ENCODE peak calls at places on chromosomes 5 and 9, in five cellular contexts. V is brain microvascular endothelial cell, I is PC-9, W is lung, X is transverse colon. P is an unnamed sample.

GRCh38 chr5:65623482-65623881 is 651 bp downstream of the TRIM23 start:
- DNase-seq in V (no peak), I (no peak), W (no peak), X (no peak), P (peak; percentile 18)

GRCh38 chr9:114382951-114383865 is 4.6 kb downstream of the AKNA start:
- DNase-seq in V (peak; percentile 31), I (no peak), W (no peak), X (peak; percentile 48), P (no peak)

GRCh38 chr5:635321-636055 is 23.3 kb downstream of the CEP72 start:
- DNase-seq in V (no peak), I (no peak), W (no peak), X (no peak), P (peak; percentile 7)

GRCh38 chr5:96275051-96275450 is 158.0 kb downstream of the PCSK1 start:
- DNase-seq in V (no peak), I (no peak), W (no peak), X (no peak), P (no peak)

GRCh38 chr5:174052636-174053035 is 7.1 kb downstream of the NSG2 start:
- DNase-seq in V (no peak), I (no peak), W (no peak), X (no peak), P (no peak)

GRCh38 chr9:27195191-27195590 is 86.2 kb downstream of the TEK start:
- DNase-seq in V (no peak), I (no peak), W (no peak), X (no peak), P (no peak)

GRCh38 chr9:16316406-16316805 is 554.1 kb downstream of the BNC2 start:
- DNase-seq in V (no peak), I (no peak), W (no peak), X (no peak), P (no peak)

GRCh38 chr9:134186471-134187109 is 22.2 kb upstream of the RNU6ATAC start:
- DNase-seq in V (no peak), I (no peak), W (no peak), X (peak; percentile 14), P (no peak)

GRCh38 chr5:1493413-1493812 is 30.3 kb downstream of the LPCAT1 start:
- DNase-seq in V (no peak), I (no peak), W (no peak), X (no peak), P (no peak)

GRCh38 chr9:26471271-26471670 is 421.3 kb downstream of the CAAP1 start:
- DNase-seq in V (no peak), I (no peak), W (no peak), X (no peak), P (no peak)

GRCh38 chr9:127796899-127797370 is 5.7 kb upstream of the FPGS start:
- DNase-seq in V (no peak), I (no peak), W (no peak), X (no peak), P (no peak)

GRCh38 chr5:67425514-67425913 is 228.9 kb upstream of the CD180 start:
- DNase-seq in V (no peak), I (no peak), W (no peak), X (no peak), P (no peak)

GRCh38 chr9:113246928-113247327 is 25.6 kb downstream of the SLC31A1 start:
- DNase-seq in V (no peak), I (no peak), W (no peak), X (no peak), P (no peak)

GRCh38 chr5:163730206-163730782 is 224.9 kb downstream of the MAT2B start:
- DNase-seq in V (no peak), I (no peak), W (peak; percentile 53), X (peak; percentile 38), P (peak; percentile 47)

GRCh38 chr5:129906177-129906887 is 2.1 kb downstream of the CHSY3 start:
- DNase-seq in V (peak; percentile 40), I (peak; percentile 8), W (no peak), X (peak; percentile 9), P (peak; percentile 29)

GRCh38 chr5:29162297-29162696 is 2031.2 kb upstream of the CDH6 start:
- DNase-seq in V (no peak), I (no peak), W (no peak), X (no peak), P (no peak)

GRCh38 chr5:154284433-154284832 is 93.9 kb downstream of the GALNT10 start:
- DNase-seq in V (no peak), I (no peak), W (no peak), X (no peak), P (no peak)

DNA sequence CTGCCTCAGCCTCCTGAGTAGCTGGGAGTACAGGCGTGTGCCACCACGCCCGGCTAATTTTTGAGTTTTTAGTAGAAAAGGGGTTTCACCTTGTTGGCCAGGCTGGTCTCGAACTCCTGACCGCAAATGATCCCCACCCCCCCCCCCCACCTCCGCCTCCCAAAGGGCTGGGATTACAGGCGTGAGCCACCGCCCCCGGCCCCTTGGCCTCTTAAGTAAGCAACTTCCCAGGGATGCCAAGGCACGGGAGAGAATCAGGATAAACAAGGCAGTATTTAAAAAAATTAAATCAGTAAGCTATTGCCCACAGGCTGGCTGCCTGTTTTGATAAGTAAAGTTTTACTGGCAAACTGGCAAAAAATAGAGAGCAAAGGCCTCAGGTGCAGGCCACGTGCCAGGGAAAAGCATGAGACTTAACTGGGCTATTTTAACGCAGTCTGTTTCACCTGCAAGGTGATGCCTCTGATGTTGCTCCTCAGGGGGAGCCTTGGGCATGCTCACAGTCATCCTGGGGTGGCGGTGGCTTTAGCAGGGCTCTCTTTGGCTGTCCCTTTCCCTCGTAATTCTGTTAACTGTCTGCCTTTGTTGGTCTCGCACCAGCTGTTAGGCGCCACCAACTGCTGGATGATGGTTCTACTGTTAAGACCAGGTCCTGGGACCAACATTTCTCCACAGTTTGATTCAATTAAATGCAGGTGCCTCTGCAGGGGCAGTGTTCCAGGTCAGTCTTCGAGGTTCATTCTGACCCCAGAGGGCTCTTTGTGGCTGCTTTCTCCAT is 19.4 kb upstream of the RNF130 start:
- DNase-seq in V (peak; percentile 36), I (peak; percentile 55), W (no peak), X (peak; percentile 41), P (peak; percentile 57)
- TF ChIP-seq CTCF in V (peak; percentile 53), I (no peak), W (no peak), X (peak; percentile 33), P (no peak)

DNA sequence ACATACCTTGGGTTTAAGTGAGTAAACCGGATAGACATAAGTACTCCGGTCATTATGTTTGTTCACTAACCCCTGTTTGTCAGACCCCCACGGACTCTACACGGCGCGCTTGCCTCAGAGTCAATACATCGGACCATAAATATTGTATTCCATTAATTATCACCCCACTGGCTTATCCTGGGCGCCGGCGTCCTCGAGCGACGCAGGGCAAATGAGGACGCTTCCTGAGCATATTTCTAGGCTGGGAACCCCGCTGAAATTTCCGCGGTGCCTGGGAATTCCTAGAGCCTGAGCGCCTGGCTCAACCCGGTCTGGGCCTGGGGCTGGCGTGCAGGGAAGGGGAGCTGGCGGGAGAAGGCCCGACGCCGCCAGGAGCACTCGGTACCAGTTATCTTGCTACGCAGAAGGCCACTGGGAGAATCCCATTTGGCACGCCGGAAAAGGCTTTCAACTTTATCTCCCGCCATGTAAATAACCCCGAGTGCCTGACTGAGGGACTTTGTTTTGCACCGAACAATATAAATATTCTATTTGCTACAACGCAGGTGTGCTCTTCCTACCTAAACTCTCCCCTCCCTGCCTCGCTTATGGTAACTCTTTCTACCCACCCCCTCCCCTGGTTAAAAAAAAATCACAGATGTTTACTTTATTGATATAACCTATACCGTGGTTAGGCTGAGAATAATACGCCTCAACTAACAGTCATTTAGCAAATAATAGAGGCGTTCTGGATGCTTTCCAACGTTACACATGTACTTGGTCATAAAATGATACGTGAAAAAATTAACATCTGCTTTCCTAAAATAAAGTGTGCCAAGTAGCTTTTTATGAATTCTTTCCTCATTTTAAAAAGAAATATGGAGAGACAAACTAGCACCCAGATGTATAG is 19.5 kb downstream of the NR2F1 start:
- DNase-seq in V (no peak), I (no peak), W (no peak), X (no peak), P (no peak)
- H3K4me3 ChIP-seq in V (peak overlapping the region; percentile 46), I (no peak overlapping the region), W (no peak overlapping the region), X (no peak overlapping the region), P (no peak overlapping the region)

GRCh38 chr5:81301221-81302015 is at the start of gene ZCCHC9:
- DNase-seq in V (peak; percentile 94), I (peak; percentile 83), W (peak; percentile 94), X (peak; percentile 94), P (peak; percentile 95)
- TF ChIP-seq CTCF in V (peak; percentile 39), I (no peak), W (peak; percentile 27), X (peak; percentile 28), P (no peak)

GRCh38 chr9:36471359-36471758 is 71.3 kb upstream of the RNF38 start:
- DNase-seq in V (no peak), I (no peak), W (no peak), X (no peak), P (no peak)

GRCh38 chr9:36470891-36471290 is 70.8 kb upstream of the RNF38 start:
- DNase-seq in V (peak; percentile 61), I (peak; percentile 35), W (peak; percentile 43), X (peak; percentile 70), P (peak; percentile 65)
- H3K4me3 ChIP-seq in V (peak overlapping the region; percentile 29), I (peak overlapping the region; percentile 39), W (no peak overlapping the region), X (peak overlapping the region; percentile 27), P (peak overlapping the region; percentile 15)